ENCODE peak calls at places on chromosomes 11 and 22, in six cellular contexts. One of them, this sample, is unnamed.
A peak's percentile ranks its signal among the peaks of the same experiment; 100 is the strongest.

GRCh38 chr11:19615503-19615902 is 97.1 kb upstream of the NAV2 start:
- DNase-seq in testis: no peak
- DNase-seq in A549: no peak
- DNase-seq in neural progenitor cell: no peak
- DNase-seq in left ventricle myocardium inferior: no peak
- DNase-seq in psoas muscle: no peak
- DNase-seq in this sample: no peak

GRCh38 chr11:61963282-61964057 is 4.0 kb downstream of the FTH1 start:
- DNase-seq in neural progenitor cell: no peak
- DNase-seq in testis: no peak
- DNase-seq in left ventricle myocardium inferior: no peak
- DNase-seq in A549: no peak
- DNase-seq in psoas muscle: no peak
- DNase-seq in this sample: peak; percentile 74

GRCh38 chr11:33835143-33835878 is 56.6 kb downstream of the LMO2 start:
- DNase-seq in psoas muscle: no peak
- DNase-seq in left ventricle myocardium inferior: no peak
- DNase-seq in testis: no peak
- DNase-seq in A549: peak; percentile 35
- DNase-seq in neural progenitor cell: no peak
- DNase-seq in this sample: peak; percentile 21

GRCh38 chr11:16312242-16312641 is 44.1 kb downstream of the SOX6 start:
- DNase-seq in neural progenitor cell: no peak
- DNase-seq in testis: no peak
- DNase-seq in left ventricle myocardium inferior: no peak
- DNase-seq in A549: no peak
- DNase-seq in psoas muscle: no peak
- DNase-seq in this sample: no peak

GRCh38 chr11:45927684-45928413 is 5.4 kb downstream of the LARGE2 start:
- DNase-seq in A549: no peak
- DNase-seq in testis: no peak
- DNase-seq in neural progenitor cell: no peak
- DNase-seq in psoas muscle: no peak
- DNase-seq in left ventricle myocardium inferior: peak; percentile 5
- DNase-seq in this sample: no peak

GRCh38 chr22:37043828-37044538 is 7.6 kb upstream of the KCTD17 start:
- DNase-seq in neural progenitor cell: peak; percentile 55
- DNase-seq in psoas muscle: peak; percentile 77
- DNase-seq in A549: peak; percentile 86
- DNase-seq in left ventricle myocardium inferior: peak; percentile 58
- DNase-seq in testis: peak; percentile 78
- DNase-seq in this sample: peak; percentile 83

GRCh38 chr11:10087621-10088225 is 206.3 kb downstream of the SBF2 start:
- DNase-seq in left ventricle myocardium inferior: no peak
- DNase-seq in psoas muscle: no peak
- DNase-seq in testis: no peak
- DNase-seq in A549: no peak
- DNase-seq in neural progenitor cell: no peak
- DNase-seq in this sample: no peak

GRCh38 chr11:2204361-2205213 is 33.0 kb upstream of the TH start:
- DNase-seq in neural progenitor cell: no peak
- DNase-seq in A549: no peak
- DNase-seq in left ventricle myocardium inferior: peak; percentile 5
- DNase-seq in testis: no peak
- DNase-seq in psoas muscle: peak; percentile 31
- DNase-seq in this sample: no peak

GRCh38 chr11:27926981-27927481 is 180.9 kb downstream of the KIF18A start:
- DNase-seq in left ventricle myocardium inferior: no peak
- DNase-seq in testis: no peak
- DNase-seq in A549: no peak
- DNase-seq in psoas muscle: no peak
- DNase-seq in neural progenitor cell: no peak
- DNase-seq in this sample: no peak

DNA sequence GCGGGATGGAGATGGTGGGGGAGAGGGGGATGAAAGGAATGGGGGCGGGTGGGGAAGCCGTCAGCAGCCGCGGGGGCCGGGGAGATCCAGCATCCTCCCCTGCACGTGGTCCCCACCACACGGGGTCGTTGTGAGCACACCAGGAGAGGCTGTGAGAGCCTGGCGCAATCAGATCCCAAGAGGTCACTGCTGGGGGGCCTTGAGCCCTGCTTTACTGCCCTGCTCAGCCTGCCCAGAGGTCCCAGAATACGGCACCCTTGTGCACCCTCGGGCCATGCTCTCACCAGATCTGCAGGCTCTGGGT is 7.4 kb downstream of the CABP7 start:
- DNase-seq in A549: peak; percentile 51
- DNase-seq in left ventricle myocardium inferior: peak; percentile 37
- DNase-seq in neural progenitor cell: peak; percentile 84
- DNase-seq in testis: peak; percentile 51
- DNase-seq in psoas muscle: peak; percentile 74
- DNase-seq in this sample: peak; percentile 30
- TF ChIP-seq CTCF in A549: peak; percentile 36
- TF ChIP-seq CTCF in left ventricle myocardium inferior: peak; percentile 57
- TF ChIP-seq CTCF in neural progenitor cell: peak; percentile 54
- TF ChIP-seq CTCF in testis: no peak
- TF ChIP-seq CTCF in psoas muscle: peak; percentile 27
- TF ChIP-seq CTCF in this sample: peak; percentile 58

GRCh38 chr11:73197348-73197747 is 20.7 kb upstream of the P2RY2 start:
- DNase-seq in testis: no peak
- DNase-seq in psoas muscle: no peak
- DNase-seq in left ventricle myocardium inferior: no peak
- DNase-seq in A549: no peak
- DNase-seq in neural progenitor cell: no peak
- DNase-seq in this sample: no peak
- H3K4me1 ChIP-seq in testis: no peaks in the 10 kb centered on the region
- H3K4me1 ChIP-seq in psoas muscle: no peaks in the 10 kb centered on the region
- H3K4me1 ChIP-seq in left ventricle myocardium inferior: peaks cover 13% of the 10 kb centered on the region
- H3K4me1 ChIP-seq in A549: peaks cover 57% of the 10 kb centered on the region
- H3K4me1 ChIP-seq in neural progenitor cell: peaks cover 24% of the 10 kb centered on the region
- H3K4me1 ChIP-seq in this sample: no peaks in the 10 kb centered on the region

DNA sequence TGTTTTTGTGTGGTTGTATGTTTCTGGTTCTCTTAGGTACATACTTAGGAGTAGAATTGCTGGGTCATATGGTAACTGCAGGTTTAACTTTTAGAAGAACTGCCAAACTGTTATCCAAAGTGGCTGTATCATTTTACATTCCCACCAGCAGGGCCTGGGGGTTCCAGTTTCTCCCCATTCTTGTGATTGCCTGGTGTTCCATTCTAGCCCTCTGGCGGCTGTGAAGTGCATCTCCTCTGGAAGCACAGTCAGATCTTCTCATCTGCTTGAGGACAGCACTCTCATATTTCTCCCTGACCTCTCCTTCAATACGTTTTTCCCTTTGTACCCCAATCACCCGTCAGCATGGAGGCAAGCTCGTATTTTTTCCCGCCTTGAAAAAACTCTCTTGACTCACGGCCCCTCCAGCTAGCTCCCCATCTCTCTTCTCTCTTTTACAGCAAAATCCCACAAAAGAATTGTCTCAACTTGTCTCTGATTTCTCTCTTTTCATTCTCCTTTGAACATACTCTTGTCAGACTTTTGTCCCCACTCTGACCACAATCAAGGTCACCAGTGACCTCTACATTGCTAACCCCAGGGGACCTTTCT is 56.8 kb upstream of the THY1 start:
- DNase-seq in testis: no peak
- DNase-seq in neural progenitor cell: peak; percentile 67
- DNase-seq in left ventricle myocardium inferior: no peak
- DNase-seq in A549: peak; percentile 72
- DNase-seq in psoas muscle: peak; percentile 12
- DNase-seq in this sample: peak; percentile 24
- TF ChIP-seq CTCF in testis: no peak
- TF ChIP-seq CTCF in neural progenitor cell: peak; percentile 63
- TF ChIP-seq CTCF in left ventricle myocardium inferior: peak; percentile 31
- TF ChIP-seq CTCF in A549: peak; percentile 45
- TF ChIP-seq CTCF in psoas muscle: no peak
- TF ChIP-seq CTCF in this sample: peak; percentile 74

DNA sequence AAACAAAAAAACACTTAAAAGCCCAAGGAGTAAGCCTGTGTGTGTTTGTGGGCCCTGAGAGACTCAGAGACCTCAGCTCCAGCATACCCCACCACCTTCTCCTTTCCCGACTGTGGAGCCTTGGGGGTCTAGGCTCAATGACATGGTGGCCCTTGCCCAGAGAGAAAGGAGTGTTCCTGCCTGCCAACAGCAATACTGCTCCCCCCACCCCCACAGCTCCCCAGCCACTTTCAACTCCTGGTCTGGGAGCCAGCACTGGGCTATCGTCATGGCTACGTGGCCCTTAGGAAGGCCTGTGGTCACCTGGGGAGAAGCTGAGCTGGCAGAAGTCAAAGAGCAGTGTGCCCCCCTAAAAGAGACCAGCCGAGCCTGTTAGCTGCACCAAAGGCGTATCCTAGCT is 2.6 kb downstream of the PPP1R14B start:
- DNase-seq in psoas muscle: no peak
- DNase-seq in neural progenitor cell: no peak
- DNase-seq in left ventricle myocardium inferior: no peak
- DNase-seq in A549: no peak
- DNase-seq in testis: no peak
- DNase-seq in this sample: no peak
- H3K4me1 ChIP-seq in psoas muscle: peaks cover 37% of the 10 kb centered on the region
- H3K4me1 ChIP-seq in neural progenitor cell: peaks cover 19% of the 10 kb centered on the region
- H3K4me1 ChIP-seq in left ventricle myocardium inferior: peaks cover 70% of the 10 kb centered on the region
- H3K4me1 ChIP-seq in A549: peaks cover 44% of the 10 kb centered on the region
- H3K4me1 ChIP-seq in testis: peaks cover 43% of the 10 kb centered on the region
- H3K4me1 ChIP-seq in this sample: peaks cover 51% of the 10 kb centered on the region